ENCODE peak calls at places on chromosomes 1 and 21, in ten cellular contexts. One of them, this sample, is unnamed.
A peak's percentile ranks its signal among the peaks of the same experiment; 100 is the strongest.

GRCh38 chr21:41624674-41625310 is 116.8 kb upstream of the TMPRSS2 start:
- DNase-seq in activated T-cell treated with anti-CD3 and anti-CD28 coated beads, Interleukin-2, amount 50 U/mL, for 4 hours: no peak
- DNase-seq in kidney tubule cell: no peak
- DNase-seq in epithelial cell of esophagus: no peak
- DNase-seq in NK-92 treated with Interleukin-12 subunit alpha and Interleukin-12 subunit beta, amount 100 ng/mL, for 24 hours: no peak
- DNase-seq in aorta: no peak
- DNase-seq in ureter: no peak
- DNase-seq in kidney: no peak
- DNase-seq in GM12865: no peak
- DNase-seq in GM03348: no peak
- DNase-seq in this sample: no peak

GRCh38 chr1:58465825-58466617 is 80.5 kb downstream of the OMA1 start:
- DNase-seq in kidney: no peak
- DNase-seq in epithelial cell of esophagus: peak; percentile 56
- DNase-seq in ureter: no peak
- DNase-seq in NK-92 treated with Interleukin-12 subunit alpha and Interleukin-12 subunit beta, amount 100 ng/mL, for 24 hours: no peak
- DNase-seq in activated T-cell treated with anti-CD3 and anti-CD28 coated beads, Interleukin-2, amount 50 U/mL, for 4 hours: no peak
- DNase-seq in aorta: no peak
- DNase-seq in GM03348: peak; percentile 42
- DNase-seq in kidney tubule cell: no peak
- DNase-seq in GM12865: no peak
- DNase-seq in this sample: no peak

GRCh38 chr1:161743231-161743630 is 6.4 kb upstream of the DUSP12 start:
- DNase-seq in GM12865: no peak
- DNase-seq in activated T-cell treated with anti-CD3 and anti-CD28 coated beads, Interleukin-2, amount 50 U/mL, for 4 hours: no peak
- DNase-seq in ureter: no peak
- DNase-seq in epithelial cell of esophagus: peak; percentile 35
- DNase-seq in kidney tubule cell: peak; percentile 74
- DNase-seq in GM03348: no peak
- DNase-seq in kidney: no peak
- DNase-seq in aorta: no peak
- DNase-seq in NK-92 treated with Interleukin-12 subunit alpha and Interleukin-12 subunit beta, amount 100 ng/mL, for 24 hours: no peak
- DNase-seq in this sample: no peak

GRCh38 chr1:43554444-43554992 is 23.8 kb downstream of the PTPRF start:
- DNase-seq in NK-92 treated with Interleukin-12 subunit alpha and Interleukin-12 subunit beta, amount 100 ng/mL, for 24 hours: no peak
- DNase-seq in aorta: no peak
- DNase-seq in activated T-cell treated with anti-CD3 and anti-CD28 coated beads, Interleukin-2, amount 50 U/mL, for 4 hours: no peak
- DNase-seq in ureter: no peak
- DNase-seq in GM03348: peak; percentile 82
- DNase-seq in epithelial cell of esophagus: peak; percentile 56
- DNase-seq in GM12865: peak; percentile 45
- DNase-seq in kidney: no peak
- DNase-seq in kidney tubule cell: peak; percentile 36
- DNase-seq in this sample: no peak

GRCh38 chr1:61797045-61797755 is 54.9 kb downstream of the PATJ start:
- DNase-seq in aorta: no peak
- DNase-seq in GM03348: no peak
- DNase-seq in kidney tubule cell: peak; percentile 74
- DNase-seq in NK-92 treated with Interleukin-12 subunit alpha and Interleukin-12 subunit beta, amount 100 ng/mL, for 24 hours: no peak
- DNase-seq in kidney: no peak
- DNase-seq in epithelial cell of esophagus: peak; percentile 16
- DNase-seq in activated T-cell treated with anti-CD3 and anti-CD28 coated beads, Interleukin-2, amount 50 U/mL, for 4 hours: no peak
- DNase-seq in ureter: no peak
- DNase-seq in GM12865: no peak
- DNase-seq in this sample: no peak

GRCh38 chr1:70008658-70009057 is 196.7 kb downstream of the LRRC40 start:
- DNase-seq in ureter: no peak
- DNase-seq in activated T-cell treated with anti-CD3 and anti-CD28 coated beads, Interleukin-2, amount 50 U/mL, for 4 hours: no peak
- DNase-seq in GM03348: no peak
- DNase-seq in NK-92 treated with Interleukin-12 subunit alpha and Interleukin-12 subunit beta, amount 100 ng/mL, for 24 hours: no peak
- DNase-seq in GM12865: no peak
- DNase-seq in kidney tubule cell: peak; percentile 57
- DNase-seq in aorta: no peak
- DNase-seq in epithelial cell of esophagus: peak; percentile 3
- DNase-seq in kidney: no peak
- DNase-seq in this sample: no peak

GRCh38 chr1:16048573-16049189 is 5.1 kb downstream of the CLCNKB start:
- DNase-seq in epithelial cell of esophagus: peak; percentile 10
- DNase-seq in ureter: peak; percentile 65
- DNase-seq in kidney: peak; percentile 88
- DNase-seq in GM12865: no peak
- DNase-seq in NK-92 treated with Interleukin-12 subunit alpha and Interleukin-12 subunit beta, amount 100 ng/mL, for 24 hours: no peak
- DNase-seq in aorta: no peak
- DNase-seq in activated T-cell treated with anti-CD3 and anti-CD28 coated beads, Interleukin-2, amount 50 U/mL, for 4 hours: peak; percentile 36
- DNase-seq in GM03348: peak; percentile 76
- DNase-seq in kidney tubule cell: peak; percentile 32
- DNase-seq in this sample: no peak

GRCh38 chr1:160951443-160952128 is 3.0 kb downstream of the ITLN2 start:
- DNase-seq in activated T-cell treated with anti-CD3 and anti-CD28 coated beads, Interleukin-2, amount 50 U/mL, for 4 hours: peak; percentile 67
- DNase-seq in ureter: peak; percentile 60
- DNase-seq in aorta: peak; percentile 73
- DNase-seq in NK-92 treated with Interleukin-12 subunit alpha and Interleukin-12 subunit beta, amount 100 ng/mL, for 24 hours: peak; percentile 38
- DNase-seq in kidney tubule cell: peak; percentile 66
- DNase-seq in epithelial cell of esophagus: peak; percentile 73
- DNase-seq in GM12865: peak; percentile 79
- DNase-seq in kidney: no peak
- DNase-seq in GM03348: peak; percentile 67
- DNase-seq in this sample: peak; percentile 70

GRCh38 chr21:45450741-45451740 is 46.1 kb downstream of the COL18A1 start:
- DNase-seq in GM03348: no peak
- DNase-seq in NK-92 treated with Interleukin-12 subunit alpha and Interleukin-12 subunit beta, amount 100 ng/mL, for 24 hours: no peak
- DNase-seq in GM12865: no peak
- DNase-seq in kidney tubule cell: no peak
- DNase-seq in aorta: peak; percentile 38
- DNase-seq in activated T-cell treated with anti-CD3 and anti-CD28 coated beads, Interleukin-2, amount 50 U/mL, for 4 hours: no peak
- DNase-seq in kidney: peak; percentile 72
- DNase-seq in epithelial cell of esophagus: no peak
- DNase-seq in ureter: no peak
- DNase-seq in this sample: no peak